ENCODE peak calls at places on chromosomes 2 and 18, in ten cellular contexts. K is Calu3, V is amniotic stem cell, N is M059J, R is GM12891, F is WERI-Rb-1, J is colonic mucosa, O is iris pigment epithelial cell, L is psoas muscle, C is cardiac muscle cell. E is an unnamed sample.

GRCh38 chr2:27442282-27442980 is at the start of gene KRTCAP3:
- DNase-seq in K (peak), V (no peak), N (no peak), R (no peak), F (no peak), J (peak), O (no peak), L (peak), C (peak), E (peak)

GRCh38 chr2:96239091-96239490 is 26.7 kb downstream of the TMEM127 start:
- DNase-seq in K (no peak), V (no peak), N (no peak), R (no peak), F (no peak), J (no peak), O (no peak), L (no peak), C (no peak), E (no peak)

GRCh38 chr18:55833543-55833942 is 245.6 kb upstream of the TCF4 start:
- DNase-seq in K (no peak), V (peak), N (peak), R (no peak), F (no peak), J (no peak), O (peak), L (no peak), C (no peak), E (no peak)

GRCh38 chr2:97870396-97870843 is 125.3 kb downstream of the TMEM131 start:
- DNase-seq in K (peak), V (peak), N (peak), R (peak), F (no peak), J (no peak), O (peak), L (no peak), C (peak), E (peak)

GRCh38 chr2:60341151-60341550 is 212.3 kb downstream of the BCL11A start:
- DNase-seq in K (no peak), V (no peak), N (no peak), R (no peak), F (no peak), J (no peak), O (no peak), L (no peak), C (no peak), E (no peak)

GRCh38 chr2:28652217-28652616 is 99.4 kb upstream of the PPP1CB start:
- DNase-seq in K (no peak), V (no peak), N (peak), R (no peak), F (no peak), J (no peak), O (peak), L (no peak), C (no peak), E (no peak)

GRCh38 chr18:45837283-45838070 is 12.0 kb downstream of the SIGLEC15 start:
- DNase-seq in K (peak), V (no peak), N (no peak), R (no peak), F (peak), J (peak), O (peak), L (peak), C (peak), E (no peak)

GRCh38 chr18:25231327-25231691 is 120.7 kb downstream of the ZNF521 start:
- DNase-seq in K (no peak), V (no peak), N (no peak), R (no peak), F (no peak), J (no peak), O (no peak), L (peak), C (no peak), E (no peak)

GRCh38 chr18:61964616-61965015 is 71.8 kb upstream of the RNF152 start:
- DNase-seq in K (no peak), V (no peak), N (peak), R (no peak), F (no peak), J (no peak), O (no peak), L (no peak), C (no peak), E (no peak)

GRCh38 chr2:223744580-223744979 is 92.8 kb downstream of the AP1S3 start:
- DNase-seq in K (no peak), V (no peak), N (no peak), R (no peak), F (no peak), J (no peak), O (peak), L (no peak), C (peak), E (no peak)

GRCh38 chr2:8368463-8368862 is 313.4 kb upstream of the ID2 start:
- DNase-seq in K (no peak), V (no peak), N (no peak), R (no peak), F (no peak), J (no peak), O (no peak), L (no peak), C (no peak), E (peak)

GRCh38 chr2:85682378-85682777 is 11.8 kb upstream of the GNLY start:
- DNase-seq in K (no peak), V (no peak), N (no peak), R (no peak), F (no peak), J (no peak), O (no peak), L (peak), C (no peak), E (no peak)

GRCh38 chr2:42812899-42813479 is 20.6 kb upstream of the HAAO start:
- DNase-seq in K (no peak), V (no peak), N (peak), R (no peak), F (peak), J (peak), O (peak), L (no peak), C (no peak), E (no peak)

GRCh38 chr2:67304300-67304890 is 92.7 kb upstream of the ETAA1 start:
- DNase-seq in K (no peak), V (no peak), N (peak), R (no peak), F (no peak), J (no peak), O (no peak), L (no peak), C (no peak), E (no peak)

GRCh38 chr2:551621-552020 is 125.6 kb downstream of the TMEM18 start:
- DNase-seq in K (no peak), V (no peak), N (no peak), R (no peak), F (no peak), J (no peak), O (no peak), L (no peak), C (no peak), E (no peak)

GRCh38 chr18:9738266-9738969 is 30.3 kb downstream of the RAB31 start:
- DNase-seq in K (no peak), V (no peak), N (no peak), R (no peak), F (no peak), J (no peak), O (no peak), L (no peak), C (no peak), E (no peak)

GRCh38 chr2:80869858-80870438 is 565.4 kb upstream of the LRRTM1 start:
- DNase-seq in K (no peak), V (no peak), N (no peak), R (no peak), F (no peak), J (no peak), O (no peak), L (no peak), C (no peak), E (no peak)

GRCh38 chr2:46434851-46435273 is 44.5 kb upstream of the TMEM247 start:
- DNase-seq in K (no peak), V (no peak), N (peak), R (no peak), F (no peak), J (no peak), O (peak), L (no peak), C (no peak), E (no peak)

GRCh38 chr2:172195836-172196376 is 93.2 kb upstream of the DLX2 start:
- DNase-seq in K (no peak), V (no peak), N (no peak), R (no peak), F (no peak), J (peak), O (no peak), L (no peak), C (no peak), E (no peak)

GRCh38 chr2:205161156-205161555 is 521.1 kb upstream of the NRP2 start:
- DNase-seq in K (no peak), V (no peak), N (peak), R (no peak), F (no peak), J (no peak), O (peak), L (no peak), C (no peak), E (no peak)

GRCh38 chr2:223090540-223091235 is 38.7 kb downstream of the KCNE4 start:
- DNase-seq in K (no peak), V (no peak), N (no peak), R (no peak), F (no peak), J (no peak), O (no peak), L (no peak), C (no peak), E (no peak)

GRCh38 chr2:122028371-122029102 is 273.1 kb downstream of the TSN start:
- DNase-seq in K (no peak), V (peak), N (peak), R (no peak), F (no peak), J (no peak), O (peak), L (no peak), C (no peak), E (no peak)

GRCh38 chr18:78496095-78496494 is 483.5 kb upstream of the SALL3 start:
- DNase-seq in K (no peak), V (no peak), N (no peak), R (no peak), F (no peak), J (no peak), O (no peak), L (no peak), C (no peak), E (no peak)

GRCh38 chr2:239523944-239524310 is 123.1 kb upstream of the HDAC4 start:
- DNase-seq in K (no peak), V (no peak), N (peak), R (no peak), F (no peak), J (no peak), O (peak), L (peak), C (no peak), E (no peak)

GRCh38 chr2:70927138-70927537 is 8.6 kb upstream of the ATP6V1B1 start:
- DNase-seq in K (no peak), V (no peak), N (no peak), R (no peak), F (no peak), J (no peak), O (no peak), L (no peak), C (no peak), E (no peak)

GRCh38 chr2:239164281-239164871 is 236.4 kb downstream of the HDAC4 start:
- DNase-seq in K (no peak), V (no peak), N (no peak), R (no peak), F (no peak), J (no peak), O (no peak), L (peak), C (no peak), E (no peak)